ENCODE peak calls at places on chromosome 10, in four cellular contexts. E, F, J and K are unnamed samples.

GRCh38 chr10:112471878-112472487 is 25.0 kb downstream of the VTI1A start:
- DNase-seq in E (peak), F (no peak), J (peak), K (peak)

GRCh38 chr10:46525177-46525823 is 31.2 kb downstream of the GPRIN2 start:
- DNase-seq in E (peak), F (no peak), J (peak), K (no peak)

GRCh38 chr10:15739437-15739970 is 19.8 kb upstream of the ITGA8 start:
- DNase-seq in E (no peak), F (no peak), J (no peak), K (no peak)

GRCh38 chr10:11234857-11235640 is 217.4 kb downstream of the CELF2 start:
- DNase-seq in E (no peak), F (no peak), J (no peak), K (no peak)

GRCh38 chr10:84353052-84353803 is 24.8 kb downstream of the CCSER2 start:
- DNase-seq in E (no peak), F (no peak), J (no peak), K (no peak)

GRCh38 chr10:90787906-90788491 is 69.8 kb downstream of the HTR7 start:
- DNase-seq in E (peak), F (no peak), J (peak), K (peak)

GRCh38 chr10:33143160-33143728 is 185.2 kb upstream of the ITGB1 start:
- DNase-seq in E (no peak), F (no peak), J (peak), K (no peak)

GRCh38 chr10:59674211-59674836 is 35.3 kb downstream of the SLC16A9 start:
- DNase-seq in E (no peak), F (no peak), J (peak), K (no peak)

GRCh38 chr10:2938869-2939268 is 128.5 kb upstream of the PFKP start:
- DNase-seq in E (no peak), F (no peak), J (peak), K (no peak)

GRCh38 chr10:116486774-116487448 is 58.8 kb upstream of the PNLIP start:
- DNase-seq in E (no peak), F (no peak), J (no peak), K (no peak)

GRCh38 chr10:100184426-100185219 is 1.2 kb downstream of the ERLIN1 start:
- DNase-seq in E (peak), F (no peak), J (peak), K (peak)

GRCh38 chr10:67088035-67088434 is 162.2 kb downstream of the LRRTM3 start:
- DNase-seq in E (no peak), F (no peak), J (no peak), K (no peak)

GRCh38 chr10:58140706-58141347 is 126.9 kb downstream of the IPMK start:
- DNase-seq in E (no peak), F (no peak), J (no peak), K (no peak)

GRCh38 chr10:5527332-5528200 is 2.8 kb downstream of the CALML3 start:
- DNase-seq in E (no peak), F (no peak), J (no peak), K (no peak)

GRCh38 chr10:126924180-126924914 is 19.1 kb downstream of the DOCK1 start:
- DNase-seq in E (no peak), F (no peak), J (no peak), K (no peak)

GRCh38 chr10:43452356-43452914 is 15.5 kb downstream of the ZNF487 start:
- DNase-seq in E (no peak), F (no peak), J (no peak), K (no peak)

GRCh38 chr10:107577226-107577625 is 412.7 kb upstream of the SORCS1 start:
- DNase-seq in E (no peak), F (no peak), J (no peak), K (no peak)

GRCh38 chr10:69101451-69102095 is 13.7 kb downstream of the SRGN start:
- DNase-seq in E (peak), F (no peak), J (peak), K (peak)

GRCh38 chr10:124728071-124728829 is 15.9 kb downstream of the FAM53B start:
- DNase-seq in E (no peak), F (no peak), J (peak), K (peak)